ENCODE peak calls at places on chromosomes 2 and 18, in four cellular contexts. J, E, X and Q are unnamed samples.

GRCh38 chr18:44309185-44309584 is 371.5 kb upstream of the SETBP1 start:
- DNase-seq in E (no peak), J (no peak), X (no peak), Q (no peak)

GRCh38 chr2:30886101-30886500 is 78.9 kb upstream of the CAPN13 start:
- DNase-seq in E (no peak), X (no peak), J (no peak), Q (no peak)

GRCh38 chr2:240643093-240643810 is 18.0 kb downstream of the GPR35 start:
- DNase-seq in X (peak), J (no peak), E (peak), Q (no peak)

GRCh38 chr2:222976521-222977076 is 75.4 kb upstream of the KCNE4 start:
- DNase-seq in E (no peak), J (peak), X (no peak), Q (no peak)

GRCh38 chr2:164073053-164073757 is 337.4 kb upstream of the FIGN start:
- DNase-seq in X (no peak), E (no peak), J (no peak), Q (no peak)

GRCh38 chr2:178238144-178238521 is 43.8 kb downstream of the OSBPL6 start:
- DNase-seq in X (no peak), J (no peak), E (no peak), Q (no peak)

GRCh38 chr18:45222200-45222599 is 393.1 kb upstream of the SLC14A2 start:
- DNase-seq in E (no peak), J (no peak), X (no peak), Q (no peak)

GRCh38 chr2:219073413-219074129 is 12.8 kb upstream of the IHH start:
- DNase-seq in J (peak), E (no peak), X (no peak), Q (peak)

GRCh38 chr18:33751613-33752221 is 173.7 kb downstream of the ASXL3 start:
- DNase-seq in J (peak), E (no peak), X (no peak), Q (no peak)

GRCh38 chr18:6405237-6406074 is 9.3 kb downstream of the L3MBTL4 start:
- DNase-seq in J (no peak), E (no peak), X (no peak), Q (no peak)

GRCh38 chr2:27175330-27175729 is 26.5 kb downstream of the TCF23 start:
- DNase-seq in E (no peak), X (no peak), J (no peak), Q (no peak)

GRCh38 chr2:45968946-45969584 is 317.6 kb downstream of the PRKCE start:
- DNase-seq in X (no peak), J (no peak), E (no peak), Q (no peak)

GRCh38 chr2:66113988-66114625 is 320.8 kb upstream of the MEIS1 start:
- DNase-seq in X (no peak), J (no peak), E (no peak), Q (no peak)

GRCh38 chr2:169047253-169048250 is 16.4 kb upstream of the ABCB11 start:
- DNase-seq in E (no peak), X (no peak), J (no peak), Q (no peak)

DNA sequence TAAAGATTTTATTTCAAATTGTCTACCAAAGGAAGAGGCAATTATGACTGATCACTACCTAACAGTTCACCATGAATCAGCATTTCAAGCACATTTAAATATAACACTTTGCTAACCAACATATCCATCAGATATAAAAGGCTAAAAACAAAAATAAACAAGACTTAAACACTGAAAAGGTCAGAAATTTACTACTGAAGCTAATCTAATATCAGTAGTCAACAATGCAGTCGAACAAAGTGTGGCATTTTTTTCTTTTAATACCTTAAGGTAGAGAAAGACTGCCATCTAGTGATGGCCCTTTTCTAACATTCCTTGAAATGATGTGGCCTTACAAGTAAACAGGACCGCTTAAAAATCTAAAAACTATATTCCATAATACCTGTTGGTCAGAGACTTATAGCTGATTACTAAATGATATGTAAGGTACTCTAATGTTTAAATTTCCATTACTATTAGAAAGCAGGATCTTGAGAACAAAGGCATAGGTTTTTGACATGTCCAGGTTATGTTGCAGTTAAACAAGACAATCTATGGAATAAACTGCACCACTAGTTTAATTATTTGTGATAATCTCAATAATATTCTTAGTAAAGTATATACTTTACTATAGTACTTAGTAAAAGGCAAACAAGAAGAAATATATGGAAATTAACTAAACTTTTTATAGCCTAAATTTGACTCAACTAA is 80.0 kb downstream of the EXOC6B start:
- DNase-seq in E (no peak), X (no peak), J (peak), Q (peak)
- TF ChIP-seq CTCF in E (peak), X (peak), J (peak), Q (peak)

GRCh38 chr2:179412116-179412515 is 147.5 kb upstream of the SESTD1 start:
- DNase-seq in X (no peak), J (no peak), E (no peak), Q (no peak)

GRCh38 chr2:179410552-179411356 is 146.1 kb upstream of the SESTD1 start:
- DNase-seq in E (no peak), X (no peak), J (peak), Q (peak)
- TF ChIP-seq CTCF in E (peak), X (peak), J (peak), Q (peak)

GRCh38 chr2:38532366-38532765 is 70.4 kb downstream of the HNRNPLL start:
- DNase-seq in X (no peak), J (no peak), E (no peak), Q (no peak)

GRCh38 chr2:38533757-38534545 is 68.8 kb downstream of the HNRNPLL start:
- DNase-seq in J (no peak), E (no peak), X (no peak), Q (no peak)

GRCh38 chr2:38535404-38535744 is 67.4 kb downstream of the HNRNPLL start:
- DNase-seq in J (no peak), E (no peak), X (no peak), Q (no peak)

GRCh38 chr2:38534746-38535403 is 67.9 kb downstream of the HNRNPLL start:
- DNase-seq in E (no peak), X (no peak), J (no peak), Q (no peak)

DNA sequence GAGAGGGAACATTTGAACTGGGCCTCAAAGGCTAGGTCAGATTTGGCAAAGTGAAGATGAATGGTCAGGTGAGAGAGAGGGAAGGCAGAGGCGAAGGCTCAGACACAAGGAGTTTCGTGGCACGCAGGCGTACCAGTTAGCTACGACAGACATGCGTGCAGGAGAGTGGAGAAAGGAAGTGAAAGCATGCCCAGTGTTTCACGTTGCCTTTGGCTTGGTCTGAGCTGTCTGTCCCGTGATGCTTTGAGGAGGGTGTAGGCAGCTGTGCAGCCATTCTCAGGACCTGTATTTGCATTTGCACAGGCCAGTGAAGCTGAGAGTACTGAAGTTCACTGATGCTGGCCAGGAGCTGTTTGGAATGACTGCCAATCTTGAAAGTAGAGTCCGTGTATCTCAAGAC is 69.5 kb downstream of the HNRNPLL start:
- DNase-seq in X (no peak), J (no peak), E (no peak), Q (no peak)
- TF ChIP-seq CTCF in X (no peak), J (no peak), E (no peak), Q (no peak)

GRCh38 chr2:236980961-236981360 is 104.7 kb upstream of the COPS8 start:
- DNase-seq in J (no peak), E (no peak), X (no peak), Q (no peak)
- TF ChIP-seq CTCF in J (no peak), E (no peak), X (no peak), Q (no peak)

GRCh38 chr18:78659057-78659456 is 320.6 kb upstream of the SALL3 start:
- DNase-seq in E (no peak), J (no peak), X (no peak), Q (no peak)

GRCh38 chr18:78658531-78658930 is 321.1 kb upstream of the SALL3 start:
- DNase-seq in X (no peak), J (no peak), E (no peak), Q (no peak)

GRCh38 chr18:78660311-78660710 is 319.3 kb upstream of the SALL3 start:
- DNase-seq in X (no peak), E (no peak), J (no peak), Q (no peak)

GRCh38 chr18:78661316-78661715 is 318.3 kb upstream of the SALL3 start:
- DNase-seq in E (no peak), X (no peak), J (no peak), Q (no peak)

DNA sequence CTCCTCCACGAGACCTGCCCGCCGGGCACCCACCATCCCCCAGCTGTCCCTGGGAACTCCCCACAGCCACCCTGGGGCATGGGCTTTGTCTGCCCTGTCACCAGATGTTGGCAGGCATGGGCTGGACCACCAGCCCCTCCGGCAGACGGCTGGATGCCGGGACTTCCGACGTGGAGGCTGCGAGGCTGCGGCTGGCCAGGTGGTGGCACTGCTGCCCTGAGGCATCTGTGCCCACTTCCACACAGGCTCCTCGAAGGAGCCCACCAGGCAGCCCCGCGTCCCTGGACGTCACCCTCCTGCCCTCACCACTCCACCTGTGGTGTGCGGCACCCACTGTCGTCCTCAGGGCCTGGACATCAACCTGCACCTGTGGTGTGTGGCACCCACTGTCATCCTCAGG is 319.9 kb upstream of the SALL3 start:
- DNase-seq in E (no peak), X (no peak), J (peak), Q (peak)
- TF ChIP-seq CTCF in E (no peak), X (peak), J (peak), Q (peak)

DNA sequence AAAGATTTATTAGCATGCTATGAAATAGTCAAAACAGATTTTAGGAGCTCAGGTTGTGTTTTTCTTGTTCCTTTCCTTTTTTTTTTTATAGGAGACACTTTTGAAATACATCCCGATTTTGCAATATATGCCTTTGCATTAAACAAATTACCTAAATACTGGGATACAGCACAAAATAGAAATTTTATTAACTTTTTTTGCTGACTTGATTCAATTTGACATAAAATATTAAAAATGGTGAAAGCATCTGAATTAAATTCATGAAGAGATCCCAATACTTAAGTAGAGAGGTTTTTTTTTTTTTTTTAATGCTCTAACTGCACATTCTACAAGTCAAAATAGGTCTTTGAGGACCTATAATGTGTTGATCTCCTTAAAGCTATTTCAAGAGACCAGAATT is 939.5 kb upstream of the CHAC2 start:
- DNase-seq in X (no peak), E (no peak), J (no peak), Q (no peak)
- TF ChIP-seq CTCF in X (no peak), E (no peak), J (no peak), Q (no peak)

GRCh38 chr2:5913729-5914390 is 221.7 kb downstream of the SOX11 start:
- DNase-seq in X (no peak), J (no peak), E (no peak), Q (no peak)

GRCh38 chr2:5911801-5912200 is 219.6 kb downstream of the SOX11 start:
- DNase-seq in E (no peak), J (no peak), X (no peak), Q (no peak)

GRCh38 chr2:5915926-5916325 is 223.7 kb downstream of the SOX11 start:
- DNase-seq in E (no peak), J (peak), X (no peak), Q (peak)

GRCh38 chr2:5914831-5915611 is 222.8 kb downstream of the SOX11 start:
- DNase-seq in X (peak), E (peak), J (no peak), Q (no peak)
- TF ChIP-seq CTCF in X (peak), E (no peak), J (no peak), Q (peak)

GRCh38 chr2:196334710-196335109 is 163.3 kb upstream of the STK17B start:
- DNase-seq in J (no peak), X (no peak), E (no peak), Q (no peak)
- TF ChIP-seq CTCF in J (no peak), X (no peak), E (no peak), Q (no peak)